ENCODE peak calls at places on chromosome 5, in seven cellular contexts. X is lung; B is Peyer's patch; V is K562; A is suprapubic skin; L is CD4-positive, CD25-positive, alpha-beta regulatory T cell; G is PC-9. U is an unnamed sample. For H3K4me1, the result is how much of the 10 kb centered on the place peaks cover.

GRCh38 chr5:1208743-1209551 is 7.6 kb downstream of the SLC6A19 start:
- DNase-seq in V (no peak), X (no peak), B (no peak), A (no peak), G (no peak), L (no peak), U (no peak)

GRCh38 chr5:11072556-11072955 is 311.5 kb upstream of the DAP start:
- DNase-seq in X (no peak), V (no peak), L (no peak), A (no peak), B (no peak), G (no peak), U (no peak)

GRCh38 chr5:93883459-93883858 is 142.1 kb upstream of the POU5F2 start:
- DNase-seq in A (no peak), G (no peak), V (no peak), X (no peak), B (no peak), L (no peak), U (peak)

GRCh38 chr5:33509036-33509435 is 68.3 kb downstream of the TARS1 start:
- DNase-seq in G (no peak), A (no peak), L (no peak), V (no peak), X (no peak), B (no peak), U (no peak)

GRCh38 chr5:167565555-167565954 is 725.9 kb upstream of the WWC1 start:
- DNase-seq in L (no peak), B (no peak), A (no peak), G (no peak), V (no peak), X (no peak), U (peak)

GRCh38 chr5:10663531-10664183 is 97.4 kb downstream of the DAP start:
- DNase-seq in B (no peak), A (no peak), V (no peak), G (no peak), L (no peak), X (no peak), U (no peak)

GRCh38 chr5:136028782-136029742 is at the start of gene TGFBI:
- DNase-seq in X (peak), V (peak), A (peak), G (peak), L (no peak), B (peak), U (no peak)

GRCh38 chr5:93299596-93300308 is 281.3 kb downstream of the NR2F1-AS1 start:
- DNase-seq in L (no peak), B (no peak), X (no peak), V (no peak), G (no peak), A (no peak), U (no peak)

GRCh38 chr5:144453753-144454152 is 283.1 kb downstream of the KCTD16 start:
- DNase-seq in B (no peak), X (no peak), G (no peak), A (no peak), V (no peak), L (no peak), U (no peak)

GRCh38 chr5:138466058-138466899 is 1.0 kb downstream of the EGR1 start:
- DNase-seq in L (peak), G (peak), B (no peak), V (peak), A (no peak), X (peak), U (no peak)

GRCh38 chr5:136164226-136164625 is 28.7 kb downstream of the SMIM32 start:
- DNase-seq in G (no peak), B (no peak), A (no peak), V (no peak), X (no peak), L (no peak), U (peak)

GRCh38 chr5:6576861-6577501 is 55.9 kb downstream of the NSUN2 start:
- DNase-seq in V (peak), G (peak), X (peak), L (no peak), B (no peak), A (peak), U (peak)

GRCh38 chr5:180360078-180360957 is 7.2 kb upstream of the GFPT2 start:
- DNase-seq in X (no peak), B (no peak), L (no peak), V (no peak), A (no peak), G (no peak), U (no peak)

GRCh38 chr5:176734756-176735342 is 75.5 kb upstream of the UNC5A start:
- DNase-seq in G (no peak), B (no peak), V (no peak), L (no peak), A (peak), X (no peak), U (no peak)

GRCh38 chr5:31232273-31232888 is 38.9 kb downstream of the CDH6 start:
- DNase-seq in L (no peak), A (no peak), V (peak), G (no peak), B (no peak), X (no peak), U (peak)

GRCh38 chr5:16544607-16545374 is 72.0 kb downstream of the RETREG1 start:
- DNase-seq in B (no peak), A (no peak), X (no peak), G (peak), V (no peak), L (no peak), U (no peak)

GRCh38 chr5:159403906-159404641 is 73.8 kb upstream of the IL12B start:
- DNase-seq in G (peak), L (no peak), B (no peak), A (no peak), X (no peak), V (no peak), U (no peak)
- H3K4me1 ChIP-seq in G (under half), L (under half), B (under half), A (under half), X (under half), V (under half), U (under half)

GRCh38 chr5:56838409-56839039 is 23.2 kb downstream of the MAP3K1 start:
- DNase-seq in G (peak), V (no peak), B (no peak), A (no peak), L (no peak), X (no peak), U (peak)

GRCh38 chr5:56837386-56837785 is 22.0 kb downstream of the MAP3K1 start:
- DNase-seq in L (no peak), V (no peak), A (no peak), G (no peak), B (no peak), X (no peak), U (no peak)

GRCh38 chr5:56837956-56838355 is 22.6 kb downstream of the MAP3K1 start:
- DNase-seq in V (no peak), L (no peak), B (no peak), X (no peak), G (no peak), A (no peak), U (no peak)

GRCh38 chr5:56840597-56840996 is 25.2 kb downstream of the MAP3K1 start:
- DNase-seq in V (no peak), B (no peak), G (no peak), A (no peak), L (no peak), X (no peak), U (no peak)

DNA sequence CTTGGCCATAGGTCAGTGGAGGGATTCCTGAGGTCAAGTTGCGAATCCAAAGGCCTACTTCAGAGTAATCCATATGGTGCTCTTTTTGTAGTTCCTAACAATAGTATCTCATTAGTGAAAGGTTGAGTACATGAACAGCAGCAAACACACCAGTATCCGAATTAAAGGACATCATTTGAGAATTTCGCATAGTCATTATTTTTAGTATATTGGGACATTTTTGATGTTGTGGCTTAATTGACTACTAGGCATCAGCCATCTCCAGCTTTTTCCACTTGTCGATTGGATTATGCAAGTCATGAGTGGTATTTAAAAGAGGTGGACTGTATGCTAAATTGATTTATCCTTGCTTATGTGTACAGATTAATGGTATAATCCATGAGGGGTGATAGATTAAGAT is 23.7 kb downstream of the MAP3K1 start:
- DNase-seq in B (no peak), X (no peak), G (peak), V (no peak), A (no peak), L (no peak), U (no peak)
- H3K4me1 ChIP-seq in B (under half), X (under half), G (under half), V (under half), A (half or more), L (half or more), U (half or more)

GRCh38 chr5:148826082-148826971 is at the start of gene ADRB2:
- DNase-seq in L (peak), X (peak), G (peak), V (peak), A (peak), B (peak), U (peak)
- H3K4me1 ChIP-seq in L (under half), X (under half), G (under half), V (under half), A (half or more), B (under half), U (half or more)

DNA sequence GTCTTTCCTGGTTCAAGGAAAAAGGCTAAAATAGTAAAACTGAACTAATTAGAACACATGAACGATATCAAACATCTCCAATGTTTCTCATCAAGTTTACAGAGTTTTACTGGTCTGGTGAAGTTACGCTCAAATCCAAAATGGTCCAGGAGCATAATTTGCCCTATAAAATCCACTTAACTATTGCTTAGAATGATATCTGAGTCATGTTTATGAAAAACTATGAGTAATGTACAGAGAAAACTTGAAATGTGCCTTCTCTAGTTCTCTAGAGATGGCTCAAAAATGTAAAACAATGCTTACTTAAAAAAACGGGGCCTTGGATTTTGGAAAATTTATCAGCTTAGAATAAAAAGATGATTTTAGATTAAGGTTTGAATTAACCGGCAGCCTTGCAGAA is 108.1 kb downstream of the FBXW11 start:
- DNase-seq in V (no peak), G (no peak), L (no peak), A (no peak), B (no peak), X (no peak), U (no peak)
- H3K4me1 ChIP-seq in V (under half), G (under half), L (under half), A (under half), B (under half), X (under half), U (under half)

U was measured in Karpas-422.